ENCODE peak calls at places on chromosomes 11 and 22, in nine cellular contexts. F, Z, U, D, L, B, A, I and M are unnamed samples.

GRCh38 chr11:76770642-76771445 is 12.3 kb upstream of the TSKU start:
- DNase-seq in F (no peak), Z (no peak), U (peak), D (no peak), L (no peak), B (peak), A (no peak), I (peak), M (no peak)

GRCh38 chr22:46914916-46915894 is 152.8 kb downstream of the TBC1D22A start:
- DNase-seq in F (no peak), Z (no peak), U (no peak), D (no peak), L (no peak), B (no peak), A (no peak), I (no peak), M (no peak)

GRCh38 chr22:49999901-50000586 is 12.5 kb downstream of the IL17REL start:
- DNase-seq in F (no peak), Z (no peak), U (no peak), D (no peak), L (no peak), B (no peak), A (no peak), I (no peak), M (no peak)

GRCh38 chr11:129023968-129024676 is 81.5 kb upstream of the TP53AIP1 start:
- DNase-seq in F (no peak), Z (no peak), U (peak), D (no peak), L (no peak), B (no peak), A (no peak), I (no peak), M (no peak)

GRCh38 chr11:117183724-117184349 is 5.3 kb downstream of the SIDT2 start:
- DNase-seq in F (no peak), Z (no peak), U (no peak), D (no peak), L (no peak), B (no peak), A (no peak), I (no peak), M (no peak)

GRCh38 chr11:130110325-130111108 is 40.8 kb downstream of the APLP2 start:
- DNase-seq in F (no peak), Z (no peak), U (no peak), D (no peak), L (no peak), B (no peak), A (no peak), I (no peak), M (no peak)

GRCh38 chr11:75429902-75430691 is 2.9 kb downstream of the KLHL35 start:
- DNase-seq in F (no peak), Z (no peak), U (peak), D (peak), L (no peak), B (peak), A (peak), I (peak), M (peak)

GRCh38 chr11:15551897-15552851 is 437.5 kb downstream of the INSC start:
- DNase-seq in F (no peak), Z (no peak), U (no peak), D (no peak), L (no peak), B (no peak), A (no peak), I (no peak), M (no peak)

GRCh38 chr11:31702966-31703365 is 108.2 kb downstream of the PAX6 start:
- DNase-seq in F (no peak), Z (no peak), U (no peak), D (no peak), L (no peak), B (no peak), A (no peak), I (no peak), M (no peak)

GRCh38 chr11:8934735-8935478 is 2.2 kb upstream of the C11orf16 start:
- DNase-seq in F (no peak), Z (no peak), U (peak), D (no peak), L (no peak), B (peak), A (no peak), I (peak), M (no peak)

GRCh38 chr22:26295583-26296126 is 126.4 kb downstream of the SEZ6L start:
- DNase-seq in F (no peak), Z (no peak), U (no peak), D (no peak), L (no peak), B (no peak), A (no peak), I (peak), M (no peak)

GRCh38 chr11:69554849-69555248 is 73.4 kb downstream of the LINC01488 start:
- DNase-seq in F (no peak), Z (no peak), U (no peak), D (no peak), L (no peak), B (no peak), A (no peak), I (peak), M (no peak)

GRCh38 chr11:118398797-118399564 is 2.4 kb upstream of the ATP5MG start:
- DNase-seq in F (no peak), Z (no peak), U (peak), D (peak), L (no peak), B (no peak), A (no peak), I (no peak), M (no peak)

GRCh38 chr11:20127671-20128527 is 32.4 kb downstream of the DBX1 start:
- DNase-seq in F (peak), Z (peak), U (peak), D (peak), L (peak), B (peak), A (peak), I (peak), M (peak)

GRCh38 chr11:31509017-31509411 is 408 bp downstream of the IMMP1L start:
- DNase-seq in F (no peak), Z (no peak), U (no peak), D (no peak), L (no peak), B (no peak), A (no peak), I (peak), M (no peak)

GRCh38 chr22:36454916-36455570 is 26.4 kb downstream of the TXN2 start:
- DNase-seq in F (peak), Z (peak), U (peak), D (peak), L (peak), B (peak), A (peak), I (peak), M (peak)

GRCh38 chr22:37204045-37204655 is 8.1 kb downstream of the SSTR3 start:
- DNase-seq in F (no peak), Z (no peak), U (no peak), D (no peak), L (no peak), B (no peak), A (no peak), I (no peak), M (no peak)

GRCh38 chr22:43639228-43639948 is 172.7 kb downstream of the EFCAB6 start:
- DNase-seq in F (no peak), Z (no peak), U (no peak), D (no peak), L (no peak), B (no peak), A (no peak), I (no peak), M (no peak)

GRCh38 chr11:112421854-112422253 is 161.2 kb upstream of the PLET1 start:
- DNase-seq in F (peak), Z (no peak), U (no peak), D (no peak), L (no peak), B (no peak), A (no peak), I (no peak), M (peak)

GRCh38 chr22:19663286-19663815 is 51.0 kb upstream of the SEPTIN5 start:
- DNase-seq in F (peak), Z (no peak), U (peak), D (no peak), L (no peak), B (no peak), A (peak), I (peak), M (peak)

GRCh38 chr11:63813563-63814382 is 517 bp downstream of the SPINDOC start:
- DNase-seq in F (peak), Z (peak), U (peak), D (no peak), L (peak), B (peak), A (peak), I (peak), M (peak)

GRCh38 chr11:111387318-111387863 is 8.3 kb upstream of the POU2AF1 start:
- DNase-seq in F (peak), Z (no peak), U (no peak), D (no peak), L (peak), B (no peak), A (no peak), I (no peak), M (peak)

GRCh38 chr11:11786771-11787170 is 55.0 kb upstream of the USP47 start:
- DNase-seq in F (peak), Z (no peak), U (peak), D (no peak), L (no peak), B (no peak), A (peak), I (peak), M (peak)

GRCh38 chr11:111512296-111513239 is at the start of gene BTG4:
- DNase-seq in F (no peak), Z (no peak), U (peak), D (peak), L (no peak), B (no peak), A (no peak), I (no peak), M (no peak)

GRCh38 chr11:45319077-45319476 is 32.9 kb upstream of the SYT13 start:
- DNase-seq in F (no peak), Z (no peak), U (no peak), D (no peak), L (no peak), B (no peak), A (no peak), I (no peak), M (no peak)

GRCh38 chr11:5460983-5461621 is 12.0 kb downstream of the OR51I2 start:
- DNase-seq in F (no peak), Z (no peak), U (no peak), D (no peak), L (no peak), B (no peak), A (no peak), I (no peak), M (no peak)

GRCh38 chr22:25176799-25177198 is 22.9 kb upstream of the CRYBB3 start:
- DNase-seq in F (no peak), Z (no peak), U (no peak), D (no peak), L (no peak), B (no peak), A (no peak), I (no peak), M (no peak)